ENCODE peak calls at places on chromosomes 1 and 21, in five cellular contexts. I, Q, H, O and F are unnamed samples.

GRCh38 chr1:15370781-15371467 is 38.8 kb upstream of the EFHD2 start:
- DNase-seq in I (no peak), Q (no peak), H (no peak), O (no peak), F (no peak)

GRCh38 chr1:213104604-213105003 is 53.6 kb downstream of the RPS6KC1 start:
- DNase-seq in I (no peak), Q (no peak), H (no peak), O (no peak), F (no peak)

GRCh38 chr1:186994816-186995361 is 166.1 kb downstream of the PLA2G4A start:
- DNase-seq in I (no peak), Q (no peak), H (no peak), O (no peak), F (no peak)

GRCh38 chr1:156490401-156491032 is 10.1 kb downstream of the MEF2D start:
- DNase-seq in I (no peak), Q (no peak), H (no peak), O (peak; percentile 77), F (no peak)

GRCh38 chr1:12677565-12677964 is 33.7 kb downstream of the AADACL4 start:
- DNase-seq in I (no peak), Q (no peak), H (no peak), O (no peak), F (no peak)

GRCh38 chr1:92441316-92442311 is 45.1 kb downstream of the GFI1 start:
- DNase-seq in I (peak; percentile 83), Q (no peak), H (no peak), O (peak; percentile 87), F (no peak)

GRCh38 chr1:47914952-47915676 is 82.1 kb downstream of the TRABD2B start:
- DNase-seq in I (no peak), Q (no peak), H (no peak), O (no peak), F (no peak)

GRCh38 chr21:46037338-46038325 is 56.1 kb downstream of the COL6A1 start:
- DNase-seq in I (no peak), Q (no peak), H (no peak), O (no peak), F (peak; percentile 92)

GRCh38 chr1:244077473-244078220 is 26.6 kb downstream of the ZBTB18 start:
- DNase-seq in I (no peak), Q (no peak), H (no peak), O (no peak), F (no peak)

GRCh38 chr1:36879613-36880012 is 154.7 kb downstream of the GRIK3 start:
- DNase-seq in I (no peak), Q (peak; percentile 23), H (no peak), O (no peak), F (peak; percentile 77)

GRCh38 chr1:36322786-36323635 is 434 bp downstream of the EVA1B start:
- DNase-seq in I (peak; percentile 29), Q (peak; percentile 62), H (peak; percentile 12), O (peak; percentile 71), F (no peak)

GRCh38 chr1:89262643-89263042 is 10.0 kb downstream of the GBP5 start:
- DNase-seq in I (no peak), Q (no peak), H (peak; percentile 26), O (no peak), F (no peak)

GRCh38 chr1:37149296-37149695 is 115.0 kb upstream of the GRIK3 start:
- DNase-seq in I (no peak), Q (no peak), H (no peak), O (no peak), F (no peak)

GRCh38 chr1:51518730-51519047 is 377 bp downstream of the EPS15 start:
- DNase-seq in I (peak; percentile 70), Q (peak; percentile 82), H (peak; percentile 66), O (no peak), F (no peak)

GRCh38 chr1:19525607-19526545 is 40.5 kb upstream of the CAPZB start:
- DNase-seq in I (no peak), Q (no peak), H (no peak), O (no peak), F (no peak)

GRCh38 chr1:85048296-85049064 is at the start of gene MCOLN3:
- DNase-seq in I (peak; percentile 68), Q (peak; percentile 58), H (peak; percentile 53), O (peak; percentile 77), F (peak; percentile 71)

GRCh38 chr1:165403835-165404482 is 41.0 kb downstream of the RXRG start:
- DNase-seq in I (peak; percentile 57), Q (peak; percentile 47), H (peak; percentile 25), O (peak; percentile 78), F (no peak)

GRCh38 chr1:6603851-6604558 is 1.3 kb upstream of the KLHL21 start:
- DNase-seq in I (peak; percentile 46), Q (peak; percentile 81), H (peak; percentile 42), O (peak; percentile 93), F (no peak)

GRCh38 chr1:64933296-64934070 is 32.9 kb downstream of the JAK1 start:
- DNase-seq in I (no peak), Q (no peak), H (peak; percentile 61), O (no peak), F (no peak)

GRCh38 chr1:192284927-192285326 is 31.9 kb upstream of the RGS21 start:
- DNase-seq in I (no peak), Q (no peak), H (no peak), O (no peak), F (no peak)

GRCh38 chr1:74779750-74780149 is 46.8 kb downstream of the TYW3 start:
- DNase-seq in I (no peak), Q (no peak), H (no peak), O (no peak), F (no peak)

GRCh38 chr1:74772945-74773344 is 40.0 kb downstream of the TYW3 start:
- DNase-seq in I (no peak), Q (no peak), H (no peak), O (no peak), F (no peak)

GRCh38 chr1:74771913-74772515 is 39.1 kb downstream of the TYW3 start:
- DNase-seq in I (peak; percentile 44), Q (no peak), H (peak; percentile 30), O (peak; percentile 74), F (no peak)

GRCh38 chr1:74773540-74773939 is 40.6 kb downstream of the TYW3 start:
- DNase-seq in I (no peak), Q (no peak), H (no peak), O (no peak), F (no peak)

DNA sequence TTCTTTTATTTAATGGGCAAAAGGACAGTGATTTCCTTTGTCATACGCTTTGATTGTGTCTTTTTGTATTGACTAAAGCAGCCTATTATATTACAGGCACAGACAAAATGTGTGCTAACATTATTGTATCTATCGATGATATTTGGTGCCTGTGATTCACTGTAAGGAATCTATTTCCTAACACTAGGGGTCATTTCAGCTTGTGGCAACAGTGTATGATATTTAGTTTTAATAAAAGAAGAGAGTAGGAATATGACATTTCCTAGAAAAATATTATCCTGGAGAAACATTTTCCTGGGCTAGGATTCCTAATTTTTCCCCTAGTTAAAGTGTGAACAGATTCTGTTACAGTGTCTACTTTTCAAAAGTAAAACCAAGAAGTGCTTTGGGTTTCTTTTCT is 42.8 kb downstream of the TYW3 start:
- DNase-seq in I (no peak), Q (no peak), H (no peak), O (no peak), F (no peak)
- TF ChIP-seq CTCF in I (no peak), Q (no peak), H (no peak), O (peak; percentile 9), F (peak; percentile 29)

DNA sequence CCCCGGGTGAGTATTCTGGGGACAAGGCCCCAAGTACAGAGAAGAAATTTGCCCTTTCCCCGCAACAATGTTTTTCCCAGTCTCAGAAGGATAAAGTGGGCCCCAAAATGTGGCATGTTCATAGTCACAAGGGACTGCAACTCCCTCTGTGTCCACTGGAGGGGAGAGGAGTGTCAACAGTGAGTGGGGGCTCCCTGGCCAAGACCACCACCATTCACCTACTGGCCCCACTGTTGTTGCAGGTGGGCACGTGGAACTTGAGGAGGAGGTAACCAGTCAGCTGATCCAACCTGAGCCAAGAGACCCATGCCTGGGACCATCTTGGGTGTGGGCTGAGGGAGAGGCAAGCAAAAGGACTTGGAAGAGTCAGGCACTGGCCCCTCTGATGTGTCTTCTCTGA is 761 bp downstream of the NUDT17 start:
- DNase-seq in I (peak; percentile 48), Q (no peak), H (peak; percentile 18), O (peak; percentile 75), F (no peak)
- TF ChIP-seq CTCF in I (peak; percentile 81), Q (peak; percentile 64), H (peak; percentile 60), O (peak; percentile 77), F (peak; percentile 72)

GRCh38 chr1:185654199-185654951 is 79.8 kb upstream of the HMCN1 start:
- DNase-seq in I (no peak), Q (no peak), H (no peak), O (no peak), F (no peak)

GRCh38 chr1:185650602-185651230 is 83.5 kb upstream of the HMCN1 start:
- DNase-seq in I (no peak), Q (no peak), H (peak; percentile 33), O (no peak), F (no peak)

GRCh38 chr1:185653615-185654014 is 80.6 kb upstream of the HMCN1 start:
- DNase-seq in I (no peak), Q (no peak), H (no peak), O (no peak), F (no peak)

GRCh38 chr1:185654952-185655314 is 79.3 kb upstream of the HMCN1 start:
- DNase-seq in I (no peak), Q (no peak), H (no peak), O (no peak), F (no peak)

DNA sequence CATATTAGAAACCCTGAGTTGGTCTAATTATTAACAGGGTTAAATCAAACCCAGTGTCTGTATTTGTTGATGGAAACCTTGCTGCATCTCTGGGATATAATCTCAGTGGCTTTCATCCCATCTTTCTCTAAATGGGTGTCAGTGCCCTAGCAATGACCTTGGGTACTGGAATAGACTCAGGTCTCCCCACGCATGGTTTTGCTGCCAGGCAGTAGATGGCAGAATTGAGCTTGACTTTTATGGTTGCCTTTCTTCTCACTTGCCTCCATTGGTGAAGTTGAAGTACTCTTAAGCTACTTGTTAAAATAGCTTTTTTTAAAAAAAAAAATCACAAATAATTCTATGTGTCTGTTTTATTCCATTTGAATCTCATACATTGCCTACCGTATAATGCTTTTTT is 81.8 kb upstream of the HMCN1 start:
- DNase-seq in I (no peak), Q (no peak), H (no peak), O (peak; percentile 36), F (no peak)
- TF ChIP-seq CTCF in I (no peak), Q (peak; percentile 24), H (peak; percentile 24), O (peak; percentile 56), F (peak; percentile 21)

GRCh38 chr1:200741808-200742207 is 3.1 kb downstream of the CAMSAP2 start:
- DNase-seq in I (no peak), Q (no peak), H (no peak), O (no peak), F (no peak)

GRCh38 chr1:200739499-200740290 is 1.0 kb downstream of the CAMSAP2 start:
- DNase-seq in I (peak; percentile 39), Q (peak; percentile 58), H (peak; percentile 36), O (peak; percentile 15), F (no peak)

GRCh38 chr1:200749090-200749489 is 10.4 kb downstream of the CAMSAP2 start:
- DNase-seq in I (no peak), Q (no peak), H (no peak), O (no peak), F (no peak)

GRCh38 chr1:200740291-200741212 is 1.9 kb downstream of the CAMSAP2 start:
- DNase-seq in I (no peak), Q (no peak), H (no peak), O (no peak), F (no peak)

DNA sequence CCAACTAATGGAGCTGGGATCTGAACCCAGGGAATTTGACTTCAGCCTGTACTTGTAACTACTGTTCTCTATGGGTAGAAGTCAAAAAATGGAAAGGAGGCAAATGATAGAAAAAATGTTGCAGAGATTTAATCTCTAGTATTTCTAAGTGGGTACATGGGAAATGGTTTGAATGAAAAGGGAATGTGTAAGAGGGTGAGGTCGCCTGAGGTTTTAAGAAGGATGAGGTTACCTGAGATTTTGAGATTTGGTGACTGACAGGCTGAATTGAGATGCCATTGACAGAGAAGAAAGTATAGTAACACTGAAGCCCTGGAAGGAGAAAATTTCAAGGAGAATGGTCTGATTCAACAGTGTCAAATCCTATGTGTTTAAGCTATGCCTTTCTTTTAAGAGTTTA is 5.5 kb downstream of the CAMSAP2 start:
- DNase-seq in I (no peak), Q (no peak), H (no peak), O (no peak), F (no peak)
- TF ChIP-seq CTCF in I (no peak), Q (no peak), H (no peak), O (no peak), F (no peak)